ENCODE peak calls at places on chromosomes 2 and 18, in ten cellular contexts. O is AG10803; X is Right ventricle myocardium inferior; R is IMR-90; I is GM10248; A is ACHN; M is stomach; Z is stimulated activated CD4-positive, alpha-beta T cell treated with anti-CD3 and anti-CD28 coated beads, Interleukin-12 subunit alpha, Interleukin-12 subunit beta, amount 100 ng/mL, for 4 hours; E is nephron progenitor cell; W is T-helper 17 cell. L is an unnamed sample.

GRCh38 chr18:13216732-13217465 is 1.7 kb upstream of the LDLRAD4 start:
- DNase-seq in A (peak), R (no peak), O (no peak), M (peak), W (peak), E (peak), Z (peak), X (no peak), I (peak), L (no peak)

GRCh38 chr2:223740679-223741078 is 96.7 kb downstream of the AP1S3 start:
- DNase-seq in A (no peak), E (no peak), R (no peak), W (no peak), M (no peak), Z (no peak), O (no peak), X (no peak), I (no peak), L (no peak)

GRCh38 chr2:127398239-127398590 is 10.4 kb upstream of the MAP3K2 start:
- DNase-seq in I (peak), X (peak), R (peak), E (no peak), M (peak), Z (no peak), W (no peak), O (peak), A (peak), L (no peak)

GRCh38 chr2:88054300-88055048 is 1.1 kb downstream of the KRCC1 start:
- DNase-seq in R (no peak), Z (no peak), E (no peak), M (no peak), X (no peak), A (no peak), I (no peak), O (no peak), W (no peak), L (no peak)

GRCh38 chr2:164706522-164706921 is 85.2 kb upstream of the GRB14 start:
- DNase-seq in E (no peak), M (no peak), X (no peak), A (no peak), Z (no peak), I (no peak), R (peak), W (no peak), O (peak), L (no peak)

GRCh38 chr2:169010180-169010579 is 20.9 kb downstream of the ABCB11 start:
- DNase-seq in O (no peak), M (no peak), R (no peak), E (no peak), I (no peak), Z (no peak), A (no peak), W (no peak), X (no peak), L (no peak)

GRCh38 chr18:72833471-72833870 is 34.3 kb downstream of the NETO1 start:
- DNase-seq in W (no peak), Z (no peak), A (no peak), E (no peak), R (no peak), O (no peak), M (no peak), I (no peak), X (no peak), L (no peak)

GRCh38 chr2:39608690-39609457 is 56.8 kb upstream of the TMEM178A start:
- DNase-seq in I (no peak), R (no peak), X (no peak), E (no peak), Z (no peak), W (no peak), M (no peak), A (no peak), O (peak), L (no peak)

GRCh38 chr18:21958707-21959457 is 210.5 kb upstream of the GATA6 start:
- DNase-seq in M (peak), Z (no peak), X (no peak), W (no peak), A (no peak), E (no peak), O (no peak), R (no peak), I (no peak), L (no peak)

GRCh38 chr18:55500316-55501086 is 87.5 kb downstream of the TCF4 start:
- DNase-seq in M (no peak), O (peak), Z (no peak), I (no peak), W (no peak), A (no peak), X (no peak), R (peak), E (no peak), L (no peak)

GRCh38 chr2:147636888-147637270 is 207.9 kb upstream of the ACVR2A start:
- DNase-seq in A (no peak), O (no peak), I (no peak), W (no peak), M (no peak), Z (no peak), E (no peak), X (no peak), R (no peak), L (no peak)

GRCh38 chr2:216292886-216293291 is 79.4 kb downstream of the MARCHF4 start:
- DNase-seq in M (no peak), O (peak), R (no peak), W (no peak), A (no peak), E (no peak), I (no peak), X (no peak), Z (no peak), L (no peak)

GRCh38 chr18:49177071-49177470 is 226.3 kb upstream of the SMAD7 start:
- DNase-seq in X (no peak), A (no peak), E (no peak), O (no peak), M (no peak), I (no peak), W (no peak), Z (no peak), R (no peak), L (no peak)

GRCh38 chr18:21117385-21118135 is 5.9 kb upstream of the ROCK1 start:
- DNase-seq in A (no peak), O (peak), X (no peak), M (no peak), Z (no peak), W (no peak), I (no peak), E (no peak), R (peak), L (no peak)

GRCh38 chr2:14524041-14524802 is 108.3 kb upstream of the LRATD1 start:
- DNase-seq in Z (no peak), E (no peak), M (no peak), W (no peak), R (peak), I (no peak), A (no peak), O (peak), X (no peak), L (no peak)

GRCh38 chr2:75606851-75607798 is 39.5 kb upstream of the MRPL19 start:
- DNase-seq in R (peak), E (no peak), A (peak), M (no peak), W (no peak), X (no peak), Z (no peak), I (no peak), O (peak), L (no peak)

GRCh38 chr18:23585007-23585871 is 1.1 kb downstream of the NPC1 start:
- DNase-seq in Z (no peak), M (no peak), W (no peak), R (no peak), E (peak), I (no peak), X (no peak), A (no peak), O (peak), L (no peak)

GRCh38 chr18:34493099-34493544 is 217.0 kb upstream of the DTNA start:
- DNase-seq in M (peak), O (peak), Z (no peak), R (peak), I (peak), E (peak), A (peak), X (peak), W (no peak), L (no peak)

GRCh38 chr2:233671290-233672161 is at the start of gene UGT1A9:
- DNase-seq in W (no peak), I (no peak), Z (no peak), A (no peak), E (no peak), X (no peak), O (no peak), M (no peak), R (no peak), L (no peak)

GRCh38 chr2:217776631-217777030 is 226.2 kb downstream of the TNS1 start:
- DNase-seq in M (no peak), O (no peak), E (no peak), R (no peak), Z (no peak), W (no peak), X (no peak), A (no peak), I (no peak), L (no peak)

GRCh38 chr2:205746408-205746785 is 64.1 kb downstream of the NRP2 start:
- DNase-seq in E (no peak), I (no peak), W (no peak), X (no peak), A (no peak), R (no peak), M (peak), Z (no peak), O (no peak), L (no peak)

GRCh38 chr2:218179782-218180181 is 13.0 kb upstream of the CXCR1 start:
- DNase-seq in X (no peak), W (no peak), I (no peak), O (no peak), R (no peak), A (no peak), Z (no peak), E (no peak), M (no peak), L (no peak)

GRCh38 chr2:234500394-234501006 is 3.6 kb upstream of the ARL4C start:
- DNase-seq in A (peak), W (peak), E (peak), R (peak), M (peak), X (peak), I (peak), O (peak), Z (peak), L (peak)

GRCh38 chr2:199100326-199101110 is 357.2 kb downstream of the SATB2 start:
- DNase-seq in E (no peak), M (no peak), I (no peak), A (no peak), W (no peak), Z (no peak), O (peak), R (peak), X (no peak), L (no peak)